ENCODE peak calls at places on chromosomes 5 and 9, in seven cellular contexts. P, M, B, G, J, O and L are unnamed samples.

GRCh38 chr9:121676916-121677315 is 25.5 kb downstream of the DAB2IP start:
- DNase-seq in G (no peak), M (no peak), J (no peak), O (no peak), B (no peak), P (no peak), L (no peak)

GRCh38 chr9:135075234-135076142 is 12.0 kb upstream of the OLFM1 start:
- DNase-seq in J (no peak), G (peak; percentile 88), P (peak; percentile 41), M (no peak), O (peak; percentile 68), B (no peak), L (peak; percentile 4)

GRCh38 chr5:135031146-135031812 is 2.7 kb downstream of the PITX1 start:
- DNase-seq in G (peak; percentile 70), B (no peak), J (no peak), O (peak; percentile 86), M (no peak), P (no peak), L (no peak)

GRCh38 chr5:131595088-131596033 is 39.7 kb downstream of the RAPGEF6 start:
- DNase-seq in J (no peak), B (no peak), O (no peak), G (no peak), P (no peak), M (no peak), L (peak; percentile 33)

GRCh38 chr5:164235176-164235914 is 729.9 kb downstream of the MAT2B start:
- DNase-seq in O (no peak), B (peak; percentile 90), J (no peak), P (no peak), G (no peak), M (no peak), L (no peak)

GRCh38 chr5:116424258-116424615 is 150.4 kb downstream of the SEMA6A start:
- DNase-seq in J (no peak), B (no peak), M (no peak), O (no peak), P (no peak), G (no peak), L (no peak)

GRCh38 chr5:66596791-66597757 is 881 bp downstream of the MAST4 start:
- DNase-seq in B (peak; percentile 37), G (peak; percentile 80), J (no peak), P (peak; percentile 25), O (peak; percentile 65), M (no peak), L (peak; percentile 18)

GRCh38 chr5:171750316-171750788 is 35.3 kb upstream of the SMIM23 start:
- DNase-seq in G (peak; percentile 80), B (no peak), J (no peak), O (peak; percentile 58), P (peak; percentile 26), M (no peak), L (no peak)

GRCh38 chr5:59620535-59621212 is 272.9 kb downstream of the PDE4D start:
- DNase-seq in O (no peak), M (no peak), B (peak; percentile 62), P (no peak), J (no peak), G (no peak), L (no peak)

GRCh38 chr5:135890296-135890695 is 5.3 kb downstream of the IL9 start:
- DNase-seq in M (no peak), B (no peak), P (no peak), J (no peak), G (no peak), O (no peak), L (no peak)

GRCh38 chr9:137199411-137200121 is 975 bp downstream of the TPRN start:
- DNase-seq in O (peak; percentile 58), M (no peak), P (no peak), J (no peak), G (no peak), B (peak; percentile 19), L (no peak)

GRCh38 chr5:116536279-116537161 is 38.1 kb downstream of the SEMA6A start:
- DNase-seq in J (no peak), M (no peak), P (no peak), B (no peak), O (no peak), G (no peak), L (no peak)

GRCh38 chr9:87834357-87834756 is 48.3 kb upstream of the SPATA31E1 start:
- DNase-seq in O (peak; percentile 86), M (no peak), P (no peak), G (no peak), B (no peak), J (no peak), L (no peak)

GRCh38 chr5:177195307-177195952 is 61.9 kb downstream of the NSD1 start:
- DNase-seq in M (no peak), B (peak; percentile 39), O (no peak), P (no peak), J (no peak), G (no peak), L (no peak)

GRCh38 chr9:2493106-2493505 is 128.5 kb upstream of the VLDLR start:
- DNase-seq in J (no peak), G (no peak), M (no peak), P (peak; percentile 61), B (no peak), O (no peak), L (no peak)

GRCh38 chr5:57313716-57314115 is 139.9 kb downstream of the GPBP1 start:
- DNase-seq in G (no peak), M (no peak), B (no peak), J (no peak), O (no peak), P (no peak), L (no peak)

GRCh38 chr9:21527579-21527978 is 45.5 kb upstream of the IFNE start:
- DNase-seq in G (no peak), O (no peak), P (no peak), J (no peak), B (no peak), M (no peak), L (no peak)

GRCh38 chr9:120650352-120650751 is 63.9 kb downstream of the MEGF9 start:
- DNase-seq in B (no peak), M (no peak), P (no peak), O (no peak), G (no peak), J (no peak), L (no peak)

GRCh38 chr5:35938518-35939227 is at the start of gene CAPSL:
- DNase-seq in P (peak; percentile 41), B (peak; percentile 61), O (peak; percentile 70), M (peak; percentile 43), G (no peak), J (no peak), L (no peak)